ENCODE peak calls at places on chromosomes 6 and 20, in ten cellular contexts. G is CD8-positive, alpha-beta T cell; B is uterus; R is Calu3; I is kidney epithelial cell; Y is cardiac fibroblast; J is AG10803; D is chondrocyte; O is fibroblast of the aortic adventitia; N is breast epithelium. Z is an unnamed sample.

GRCh38 chr6:133623065-133623464 is 265.8 kb upstream of the TCF21 start:
- DNase-seq in I (no peak), N (no peak), Y (peak), O (peak), D (no peak), R (no peak), J (peak), G (no peak), B (peak), Z (no peak)

GRCh38 chr6:53625315-53625714 is 40.2 kb downstream of the KLHL31 start:
- DNase-seq in R (no peak), J (no peak), N (no peak), O (no peak), B (no peak), D (no peak), I (no peak), Y (no peak), G (no peak), Z (no peak)

GRCh38 chr6:1832358-1832757 is 222.6 kb downstream of the FOXC1 start:
- DNase-seq in N (no peak), G (no peak), D (no peak), I (no peak), O (no peak), J (no peak), B (no peak), Y (no peak), R (no peak), Z (no peak)

GRCh38 chr6:87945181-87945580 is 102.5 kb upstream of the SPACA1 start:
- DNase-seq in O (peak), Y (no peak), N (no peak), G (no peak), R (no peak), D (no peak), B (no peak), I (no peak), J (no peak), Z (no peak)

GRCh38 chr6:47405273-47405672 is 72.3 kb upstream of the CD2AP start:
- DNase-seq in O (no peak), R (peak), Y (no peak), I (no peak), G (no peak), N (no peak), B (no peak), D (no peak), J (no peak), Z (no peak)

GRCh38 chr6:128487746-128488145 is 32.7 kb downstream of the PTPRK start:
- DNase-seq in G (no peak), R (peak), I (peak), N (no peak), B (no peak), D (no peak), J (peak), O (peak), Y (no peak), Z (no peak)

GRCh38 chr6:111952821-111953535 is 79.7 kb upstream of the FYN start:
- DNase-seq in I (no peak), Y (no peak), N (no peak), G (no peak), O (peak), B (peak), D (no peak), R (no peak), J (peak), Z (no peak)

GRCh38 chr6:118764766-118765165 is 113.4 kb upstream of the CEP85L start:
- DNase-seq in D (no peak), B (no peak), O (no peak), Y (no peak), R (no peak), J (no peak), I (no peak), N (no peak), G (no peak), Z (no peak)

GRCh38 chr6:39778581-39779270 is 13.4 kb upstream of the DAAM2 start:
- DNase-seq in J (peak), O (no peak), D (no peak), G (no peak), N (no peak), Y (no peak), B (no peak), R (no peak), I (no peak), Z (no peak)

GRCh38 chr6:33667072-33667471 is 44.4 kb downstream of the UQCC2 start:
- DNase-seq in D (no peak), O (no peak), J (no peak), Y (no peak), N (no peak), I (no peak), G (no peak), R (no peak), B (no peak), Z (no peak)

GRCh38 chr6:37170273-37171140 is 555 bp downstream of the PIM1 start:
- DNase-seq in O (no peak), J (peak), B (peak), N (peak), R (peak), I (no peak), Y (peak), G (peak), D (peak), Z (no peak)

GRCh38 chr20:50224553-50225255 is 34.1 kb downstream of the CEBPB start:
- DNase-seq in I (peak), O (peak), G (no peak), N (peak), R (no peak), Y (peak), J (peak), B (peak), D (no peak), Z (no peak)
- TF ChIP-seq CTCF in I (no peak), O (peak), G (no peak), N (no peak), R (no peak), Y (peak), J (peak), B (no peak), D (peak), Z (no peak)

DNA sequence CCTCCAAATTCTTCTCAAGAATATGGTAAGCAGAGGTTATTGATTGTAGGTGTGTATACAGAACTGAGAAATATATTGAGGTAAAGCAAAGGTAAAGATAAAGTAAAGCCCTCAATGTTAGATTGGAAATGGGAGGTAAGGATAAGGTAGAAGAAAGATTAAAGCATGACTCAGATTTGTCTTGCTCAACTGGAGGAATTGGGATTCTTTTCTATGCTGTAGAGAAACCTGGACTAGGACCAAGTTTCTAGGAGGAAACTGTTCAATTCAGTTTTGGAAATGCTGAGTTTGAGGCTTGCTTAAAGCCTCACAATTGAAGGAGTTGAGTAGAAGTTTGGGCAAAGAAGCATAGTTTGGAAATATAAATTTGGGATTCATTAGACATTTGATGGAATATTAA is 634.0 kb upstream of the PTCHD4 start:
- DNase-seq in J (peak), Y (peak), N (no peak), D (no peak), I (no peak), R (no peak), B (no peak), G (no peak), O (peak), Z (no peak)
- TF ChIP-seq CTCF in J (no peak), Y (no peak), N (no peak), D (no peak), I (no peak), R (no peak), B (no peak), G (no peak), O (no peak), Z (no peak)

DNA sequence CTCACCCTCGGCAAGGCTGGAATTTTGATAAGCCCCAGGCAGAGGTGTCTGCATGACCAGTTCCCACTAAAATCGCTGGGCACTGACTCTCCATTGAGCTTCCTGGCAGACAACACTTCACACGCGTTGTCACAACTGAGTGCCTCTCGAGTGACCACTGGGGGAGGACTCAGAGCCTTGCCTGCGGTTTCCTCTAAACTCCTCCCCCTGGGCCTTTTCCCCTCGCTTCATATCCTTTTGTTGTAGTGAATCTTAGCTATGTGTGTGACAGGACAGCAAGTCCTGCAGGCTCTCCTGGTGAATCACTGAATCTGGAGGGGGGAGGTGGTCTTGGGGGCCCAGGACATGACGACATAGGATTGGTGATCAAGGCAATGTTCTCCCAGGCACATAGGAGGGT is 670.8 kb downstream of the PRKN start:
- DNase-seq in B (no peak), O (no peak), D (no peak), G (no peak), I (peak), J (peak), Y (peak), N (no peak), R (no peak), Z (no peak)
- TF ChIP-seq CTCF in B (no peak), O (no peak), D (peak), G (no peak), I (no peak), J (no peak), Y (no peak), N (no peak), R (no peak), Z (no peak)

GRCh38 chr6:52286798-52287432 is 2.4 kb upstream of the MCM3 start:
- DNase-seq in J (peak), B (peak), G (peak), D (no peak), O (peak), Y (peak), N (no peak), I (no peak), R (peak), Z (no peak)
- TF ChIP-seq CTCF in J (peak), B (peak), G (peak), D (peak), O (peak), Y (peak), N (no peak), I (peak), R (peak), Z (peak)

GRCh38 chr6:91337967-91338366 is 751.1 kb upstream of the MAP3K7 start:
- DNase-seq in J (no peak), Y (no peak), N (no peak), R (no peak), G (no peak), O (no peak), B (no peak), D (no peak), I (no peak), Z (no peak)
- TF ChIP-seq CTCF in J (no peak), Y (peak), N (no peak), R (no peak), G (no peak), O (peak), B (no peak), D (peak), I (peak), Z (no peak)

DNA sequence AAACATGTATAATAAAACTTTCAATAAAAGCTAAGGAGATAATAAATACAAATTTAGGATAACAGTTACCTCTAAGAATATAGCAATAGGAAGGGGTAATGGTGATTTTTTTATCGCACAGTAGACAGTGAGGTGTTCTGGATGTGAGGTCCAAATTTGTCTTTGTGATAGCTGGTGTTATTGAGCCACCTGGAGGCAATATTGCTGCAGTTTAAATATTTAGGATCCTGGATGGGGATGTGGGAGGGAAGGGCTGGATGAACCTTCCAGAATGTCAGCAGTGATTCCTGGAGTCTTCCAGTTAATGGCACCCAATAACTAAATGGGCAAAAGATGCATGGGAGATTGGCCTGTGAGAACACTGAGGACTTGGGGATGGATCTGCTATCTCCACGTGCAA is 13.9 kb downstream of the DEFB123 start:
- DNase-seq in O (no peak), J (no peak), Y (no peak), N (no peak), G (no peak), D (no peak), I (no peak), B (no peak), R (no peak), Z (no peak)
- TF ChIP-seq CTCF in O (no peak), J (no peak), Y (no peak), N (no peak), G (no peak), D (no peak), I (no peak), B (no peak), R (no peak), Z (no peak)

GRCh38 chr6:6503186-6503585 is 85.3 kb upstream of the LY86 start:
- DNase-seq in B (no peak), I (no peak), N (no peak), J (no peak), Y (no peak), D (no peak), R (no peak), G (no peak), O (no peak), Z (no peak)

GRCh38 chr6:6508603-6509002 is 79.9 kb upstream of the LY86 start:
- DNase-seq in D (no peak), G (no peak), N (no peak), R (no peak), I (no peak), J (no peak), B (no peak), Y (no peak), O (no peak), Z (no peak)

GRCh38 chr6:6509304-6509703 is 79.2 kb upstream of the LY86 start:
- DNase-seq in D (no peak), O (no peak), B (no peak), R (no peak), J (no peak), G (no peak), I (no peak), Y (no peak), N (no peak), Z (no peak)

GRCh38 chr6:6505111-6505510 is 83.4 kb upstream of the LY86 start:
- DNase-seq in R (no peak), D (no peak), O (no peak), Y (no peak), N (no peak), J (no peak), B (no peak), I (no peak), G (no peak), Z (no peak)
- TF ChIP-seq CTCF in R (no peak), D (peak), O (no peak), Y (no peak), N (no peak), J (no peak), B (no peak), I (no peak), G (no peak), Z (no peak)